ENCODE peak calls at places on chromosomes 5 and 9, in eight cellular contexts. F is H9, D is A549, S is endothelial cell, W is foreskin fibroblast, Q is lower leg skin, J is HL-60, U is uterus. C is an unnamed sample.

GRCh38 chr9:38160613-38161215 is 91.7 kb upstream of the SHB start:
- DNase-seq in F (peak), D (peak), S (peak), W (peak), Q (peak), J (peak), U (peak), C (peak)

GRCh38 chr5:132388244-132389050 is 18.9 kb downstream of the SLC22A5 start:
- DNase-seq in F (no peak), D (no peak), S (no peak), W (peak), Q (no peak), J (no peak), U (peak), C (no peak)

GRCh38 chr5:2383678-2384025 is 367.8 kb downstream of the IRX2 start:
- DNase-seq in F (no peak), D (no peak), S (no peak), W (no peak), Q (no peak), J (no peak), U (no peak), C (no peak)

GRCh38 chr5:160118349-160119141 is 705 bp downstream of the PWWP2A start:
- DNase-seq in F (peak), D (peak), S (no peak), W (peak), Q (peak), J (peak), U (peak), C (peak)

GRCh38 chr5:37211661-37212060 is 37.5 kb downstream of the CPLANE1 start:
- DNase-seq in F (no peak), D (no peak), S (no peak), W (no peak), Q (no peak), J (no peak), U (no peak), C (no peak)

GRCh38 chr9:131117762-131118145 is 7.6 kb upstream of the NUP214 start:
- DNase-seq in F (no peak), D (no peak), S (no peak), W (no peak), Q (no peak), J (no peak), U (no peak), C (no peak)

GRCh38 chr9:14271078-14271673 is 42.8 kb downstream of the NFIB start:
- DNase-seq in F (peak), D (peak), S (no peak), W (peak), Q (peak), J (no peak), U (peak), C (no peak)

GRCh38 chr5:89712135-89712700 is 697.3 kb downstream of the CETN3 start:
- DNase-seq in F (no peak), D (no peak), S (no peak), W (no peak), Q (no peak), J (no peak), U (no peak), C (no peak)

GRCh38 chr9:73805111-73805510 is 653.4 kb downstream of the ANXA1 start:
- DNase-seq in F (no peak), D (no peak), S (no peak), W (no peak), Q (no peak), J (no peak), U (no peak), C (no peak)

GRCh38 chr5:10543585-10544040 is 20.3 kb upstream of the ANKRD33B start:
- DNase-seq in F (no peak), D (no peak), S (no peak), W (no peak), Q (no peak), J (peak), U (no peak), C (no peak)

GRCh38 chr5:181260720-181261319 is at the start of gene TRIM52:
- DNase-seq in F (peak), D (peak), S (peak), W (peak), Q (peak), J (peak), U (peak), C (peak)

GRCh38 chr9:76873056-76873792 is 32.7 kb downstream of the PRUNE2 start:
- DNase-seq in F (peak), D (no peak), S (peak), W (peak), Q (peak), J (no peak), U (no peak), C (no peak)
- TF ChIP-seq CTCF in F (peak), D (no peak), S (no peak), W (peak), Q (no peak), J (no peak), U (no peak), C (no peak)

DNA sequence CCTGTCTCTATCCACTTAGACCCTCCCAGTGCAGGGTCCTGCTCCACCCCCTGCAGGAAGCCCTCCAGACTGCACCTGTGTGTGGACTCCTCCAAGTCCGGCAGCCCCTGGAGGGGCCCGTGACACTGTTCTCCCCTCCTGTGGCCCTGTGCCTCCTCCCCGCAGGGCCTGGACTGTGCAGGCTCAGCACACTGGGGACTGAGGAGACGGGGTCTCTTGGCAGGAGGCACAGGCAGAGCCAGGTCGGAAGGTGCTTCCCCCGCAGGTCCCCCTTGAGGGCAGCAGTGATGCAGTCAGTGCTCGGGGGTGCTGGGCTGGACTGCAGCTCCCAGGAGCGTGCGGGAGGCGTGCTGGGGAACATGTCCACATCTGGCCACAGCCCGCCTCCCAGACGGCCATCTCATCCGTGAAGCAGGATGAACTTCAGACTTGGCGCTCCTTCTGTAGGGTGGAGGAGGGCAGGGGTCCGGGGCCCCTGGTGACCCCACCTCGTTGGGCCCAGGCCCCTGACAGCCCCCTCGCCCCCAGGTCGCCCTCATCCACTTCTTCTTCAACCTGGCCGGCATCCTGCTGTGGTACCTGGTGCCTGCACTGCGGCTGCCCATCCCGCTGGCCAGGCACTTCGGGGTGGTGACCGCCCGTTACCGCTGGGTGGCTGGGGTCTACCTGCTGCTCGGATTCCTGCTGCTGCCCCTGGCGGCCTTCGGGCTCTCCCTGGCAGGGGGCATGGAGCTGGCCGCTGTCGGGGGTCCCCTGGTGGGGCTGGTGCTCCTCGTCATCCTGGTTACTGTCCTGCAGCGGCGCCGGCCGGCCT is 4.9 kb downstream of the SLC34A3 start:
- DNase-seq in F (peak), D (no peak), S (no peak), W (no peak), Q (no peak), J (no peak), U (no peak), C (no peak)
- TF ChIP-seq CTCF in F (peak), D (no peak), S (no peak), W (no peak), Q (no peak), J (no peak), U (no peak), C (peak)

DNA sequence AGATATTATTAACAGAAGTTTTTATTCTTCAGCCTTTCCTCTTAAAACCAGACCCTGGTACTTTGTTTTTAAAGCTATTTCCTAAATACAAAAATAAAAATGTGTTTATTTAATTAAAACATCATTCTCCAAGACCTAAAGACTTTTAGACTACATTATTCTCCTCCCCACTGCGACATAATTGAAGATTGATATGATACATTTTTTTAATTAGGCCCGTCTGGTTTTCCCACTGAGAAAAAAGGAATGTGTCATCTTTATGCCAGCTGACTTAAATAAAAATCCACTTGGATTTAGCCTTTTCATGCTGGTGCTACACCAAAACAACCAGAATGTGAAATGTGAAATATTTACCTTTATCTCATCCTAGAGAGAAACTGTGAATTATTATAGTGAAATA is 155.5 kb upstream of the PPP1R2B start:
- DNase-seq in F (no peak), D (no peak), S (no peak), W (no peak), Q (no peak), J (no peak), U (no peak), C (no peak)
- TF ChIP-seq CTCF in F (no peak), D (no peak), S (no peak), W (no peak), Q (no peak), J (no peak), U (no peak), C (no peak)

GRCh38 chr5:156513123-156513814 is 186.3 kb downstream of the SGCD start:
- DNase-seq in F (no peak), D (no peak), S (no peak), W (no peak), Q (no peak), J (peak), U (no peak), C (no peak)
- TF ChIP-seq CTCF in F (no peak), D (no peak), S (no peak), W (no peak), Q (no peak), J (no peak), U (no peak), C (no peak)

GRCh38 chr5:35668794-35669193 is 51.1 kb downstream of the SPEF2 start:
- DNase-seq in F (no peak), D (no peak), S (no peak), W (no peak), Q (no peak), J (no peak), U (no peak), C (no peak)
- TF ChIP-seq CTCF in F (no peak), D (no peak), S (no peak), W (no peak), Q (no peak), J (no peak), U (no peak), C (no peak)

DNA sequence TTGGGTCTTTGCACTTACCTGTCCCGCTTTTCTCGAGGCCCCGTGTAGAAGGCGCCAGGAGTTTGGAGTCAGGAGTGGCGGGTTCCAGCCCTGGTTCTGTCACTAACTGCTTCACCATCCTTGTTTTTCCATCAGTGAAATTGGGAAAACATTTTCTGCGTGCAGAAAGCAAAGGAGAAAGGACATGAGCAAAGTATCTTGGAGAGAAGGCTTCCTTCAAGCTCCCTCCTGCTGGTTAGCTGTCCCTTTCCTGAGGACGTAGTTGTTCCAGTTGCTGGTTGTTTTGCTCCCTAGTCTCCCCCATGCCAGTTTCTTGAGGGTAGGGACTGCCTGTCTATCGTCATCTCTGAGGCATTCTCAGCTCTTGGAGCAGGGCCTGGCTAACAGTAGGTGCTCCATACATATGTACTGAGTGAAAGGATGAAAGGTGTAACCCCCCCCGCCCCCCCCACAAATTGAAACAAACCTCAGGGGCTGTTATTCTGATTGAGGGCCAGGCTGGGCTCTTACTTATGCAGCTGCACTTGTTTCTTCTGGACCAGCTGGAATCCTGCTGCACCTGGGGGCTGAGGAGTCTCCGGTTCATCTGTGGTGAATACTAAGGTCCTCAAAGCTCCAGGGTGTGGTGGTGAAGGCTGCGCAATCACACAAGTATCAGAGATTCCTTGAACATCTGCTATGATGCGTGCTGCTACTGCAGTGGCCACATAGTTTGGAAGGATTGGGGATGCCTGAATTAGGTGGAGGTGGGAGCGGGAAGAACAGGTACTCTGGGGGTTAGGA is 1.0 kb downstream of the SMIM3 start:
- DNase-seq in F (peak), D (no peak), S (no peak), W (peak), Q (no peak), J (peak), U (no peak), C (no peak)
- TF ChIP-seq CTCF in F (peak), D (no peak), S (no peak), W (no peak), Q (no peak), J (no peak), U (no peak), C (no peak)

GRCh38 chr9:69785757-69786156 is 25.9 kb upstream of the PTAR1 start:
- DNase-seq in F (no peak), D (peak), S (no peak), W (peak), Q (no peak), J (no peak), U (no peak), C (no peak)
- TF ChIP-seq CTCF in F (peak), D (no peak), S (no peak), W (peak), Q (no peak), J (no peak), U (no peak), C (no peak)

C was measured in progenitor cell of endocrine pancreas.